ENCODE peak calls at places on chromosomes 16 and 17, in four cellular contexts. P is GM12878, Y is K562, V is A549. B is an unnamed sample.

GRCh38 chr17:76805319-76805718 is 62.9 kb upstream of the MGAT5B start:
- ATAC-seq in P (no peak), Y (no peak), V (peak; percentile 42), B (no peak)

GRCh38 chr17:70310251-70310672 is 140.9 kb downstream of the KCNJ2 start:
- ATAC-seq in P (no peak), Y (no peak), V (no peak), B (no peak)

GRCh38 chr17:42579794-42580551 is 2.4 kb upstream of the PSMC3IP start:
- ATAC-seq in P (no peak), Y (no peak), V (no peak), B (no peak)

GRCh38 chr16:21023509-21024202 is 123.1 kb downstream of the LYRM1 start:
- ATAC-seq in P (no peak), Y (peak; percentile 68), V (no peak), B (no peak)

GRCh38 chr16:3020604-3021448 is 658 bp downstream of the TNFRSF12A start:
- ATAC-seq in P (peak; percentile 1), Y (peak; percentile 32), V (peak; percentile 46), B (peak; percentile 60)

GRCh38 chr17:42518046-42518754 is 17.8 kb upstream of the NAGLU start:
- ATAC-seq in P (no peak), Y (peak; percentile 9), V (peak; percentile 55), B (peak; percentile 61)

GRCh38 chr16:86565644-86566511 is 751 bp upstream of the FOXC2 start:
- ATAC-seq in P (no peak), Y (no peak), V (no peak), B (no peak)

GRCh38 chr16:50696575-50697420 is 3.4 kb downstream of the NOD2 start:
- ATAC-seq in P (peak; percentile 76), Y (peak; percentile 89), V (peak; percentile 61), B (peak; percentile 69)

GRCh38 chr17:40536731-40537171 is 28.5 kb downstream of the CCR7 start:
- ATAC-seq in P (no peak), Y (peak; percentile 45), V (peak; percentile 5), B (peak; percentile 65)

GRCh38 chr16:19979638-19980037 is 94.1 kb downstream of the GPR139 start:
- ATAC-seq in P (no peak), Y (no peak), V (no peak), B (no peak)

GRCh38 chr17:74043976-74044375 is 159.5 kb upstream of the RPL38 start:
- ATAC-seq in P (no peak), Y (no peak), V (no peak), B (no peak)

GRCh38 chr16:54707813-54708212 is 222.9 kb upstream of the IRX5 start:
- ATAC-seq in P (no peak), Y (no peak), V (no peak), B (no peak)

GRCh38 chr17:29420128-29420527 is 30.0 kb downstream of the TAOK1 start:
- ATAC-seq in P (no peak), Y (no peak), V (no peak), B (no peak)

GRCh38 chr16:85461814-85462404 is 151.2 kb upstream of the GSE1 start:
- ATAC-seq in P (peak; percentile 31), Y (peak; percentile 88), V (peak; percentile 61), B (peak; percentile 6)

GRCh38 chr16:89431616-89432015 is 58.7 kb downstream of the ANKRD11 start:
- ATAC-seq in P (no peak), Y (no peak), V (peak; percentile 55), B (no peak)

GRCh38 chr16:22054847-22055590 is 37.3 kb upstream of the VWA3A start:
- ATAC-seq in P (no peak), Y (no peak), V (no peak), B (no peak)

GRCh38 chr17:35448214-35448898 is at the start of gene SLFN13:
- ATAC-seq in P (peak; percentile 90), Y (peak; percentile 95), V (peak; percentile 98), B (peak; percentile 71)

GRCh38 chr17:17900615-17901520 is 64.1 kb upstream of the SREBF1 start:
- ATAC-seq in P (no peak), Y (no peak), V (peak; percentile 83), B (peak; percentile 96)

GRCh38 chr16:50992366-50993032 is 158.6 kb downstream of the SALL1 start:
- ATAC-seq in P (no peak), Y (no peak), V (no peak), B (no peak)

GRCh38 chr16:70709457-70709856 is 23.6 kb upstream of the MTSS2 start:
- ATAC-seq in P (no peak), Y (no peak), V (no peak), B (no peak)

GRCh38 chr17:51629232-51629631 is 368.9 kb downstream of the UTP18 start:
- ATAC-seq in P (no peak), Y (no peak), V (no peak), B (no peak)

GRCh38 chr16:88424536-88425230 is 28.4 kb upstream of the ZFPM1 start:
- ATAC-seq in P (no peak), Y (no peak), V (no peak), B (peak; percentile 28)

GRCh38 chr16:69410285-69410990 is 14.0 kb upstream of the CYB5B start:
- ATAC-seq in P (no peak), Y (no peak), V (peak; percentile 44), B (no peak)

GRCh38 chr16:85037050-85037410 is 9.4 kb downstream of the KIAA0513 start:
- ATAC-seq in P (no peak), Y (no peak), V (peak; percentile 51), B (peak; percentile 80)

GRCh38 chr16:30085247-30085646 is 6.5 kb downstream of the TBX6 start:
- ATAC-seq in P (no peak), Y (peak; percentile 17), V (peak; percentile 10), B (peak; percentile 49)

GRCh38 chr17:1939979-1940809 is 84.9 kb downstream of the RTN4RL1 start:
- ATAC-seq in P (no peak), Y (no peak), V (no peak), B (no peak)
- TF ChIP-seq EP300 in P (no peak), Y (no peak), V (no peak), B (no peak)

GRCh38 chr17:15966183-15966878 is 21.4 kb downstream of the ADORA2B start:
- ATAC-seq in P (no peak), Y (peak; percentile 35), V (peak; percentile 72), B (no peak)
- TF ChIP-seq EP300 in P (no peak), Y (no peak), V (no peak), B (no peak)

GRCh38 chr17:75517277-75517865 is 1.0 kb downstream of the TSEN54 start:
- ATAC-seq in P (peak; percentile 43), Y (no peak), V (no peak), B (no peak)

GRCh38 chr17:75516255-75516618 is at the start of gene TSEN54:
- ATAC-seq in P (peak; percentile 89), Y (peak; percentile 90), V (peak; percentile 90), B (peak; percentile 90)

GRCh38 chr17:75515523-75516254 is at the start of gene CASKIN2:
- ATAC-seq in P (peak; percentile 71), Y (peak; percentile 82), V (peak; percentile 85), B (peak; percentile 90)

GRCh38 chr17:75518201-75518600 is 1.9 kb downstream of the TSEN54 start:
- ATAC-seq in P (peak; percentile 40), Y (no peak), V (no peak), B (no peak)

DNA sequence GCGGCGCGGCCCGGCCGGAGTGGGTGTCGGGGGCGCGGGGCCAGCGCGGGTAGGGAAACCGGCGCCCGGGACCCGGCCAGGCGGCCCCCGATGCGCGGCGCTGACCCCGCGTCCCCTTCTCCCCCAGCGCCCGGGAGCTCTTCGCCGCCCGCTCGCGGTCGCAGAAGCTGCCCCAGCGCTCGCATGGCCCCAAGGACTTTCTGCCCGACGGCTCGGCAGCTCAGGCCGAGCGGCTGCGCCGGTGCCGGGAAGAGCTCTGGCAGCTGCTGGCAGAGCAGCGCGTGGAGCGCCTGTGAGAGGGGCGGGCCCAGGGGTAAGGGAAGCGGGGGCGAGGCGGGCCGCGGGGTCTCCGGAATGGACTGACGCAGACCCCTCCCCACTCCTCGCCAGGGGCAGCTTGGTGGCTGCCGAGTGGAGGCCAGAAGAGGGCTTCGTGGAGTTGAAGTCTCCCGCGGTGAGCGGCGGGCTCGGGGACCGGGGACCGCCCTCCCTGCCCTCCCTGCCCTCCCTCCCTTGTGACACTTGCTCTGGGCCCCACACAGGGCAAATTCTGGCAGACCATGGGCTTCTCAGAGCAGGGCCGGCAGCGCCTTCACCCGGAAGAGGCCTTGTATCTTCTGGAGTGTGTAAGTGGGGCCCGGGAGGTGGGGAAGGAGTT is 420 bp downstream of the TSEN54 start:
- ATAC-seq in P (peak; percentile 7), Y (no peak), V (no peak), B (peak; percentile 4)
- TF ChIP-seq EP300 in P (no peak), Y (no peak), V (no peak), B (no peak)

GRCh38 chr16:80347002-80347401 is 193.8 kb upstream of the DYNLRB2 start:
- ATAC-seq in P (no peak), Y (no peak), V (no peak), B (no peak)

GRCh38 chr16:80347900-80348299 is 192.9 kb upstream of the DYNLRB2 start:
- ATAC-seq in P (no peak), Y (no peak), V (no peak), B (no peak)

GRCh38 chr16:80344570-80344969 is 196.2 kb upstream of the DYNLRB2 start:
- ATAC-seq in P (no peak), Y (no peak), V (no peak), B (no peak)

GRCh38 chr16:80350066-80350465 is 190.7 kb upstream of the DYNLRB2 start:
- ATAC-seq in P (no peak), Y (no peak), V (no peak), B (no peak)

GRCh38 chr16:80346160-80346632 is 194.6 kb upstream of the DYNLRB2 start:
- ATAC-seq in P (peak; percentile 87), Y (no peak), V (no peak), B (no peak)
- TF ChIP-seq EP300 in P (no peak), Y (no peak), V (no peak), B (no peak)

GRCh38 chr16:1296688-1297412 is 12.6 kb upstream of the UBE2I start:
- ATAC-seq in P (peak; percentile 21), Y (no peak), V (peak; percentile 44), B (no peak)
- TF ChIP-seq EP300 in P (no peak), Y (peak; percentile 87), V (no peak), B (no peak)

DNA sequence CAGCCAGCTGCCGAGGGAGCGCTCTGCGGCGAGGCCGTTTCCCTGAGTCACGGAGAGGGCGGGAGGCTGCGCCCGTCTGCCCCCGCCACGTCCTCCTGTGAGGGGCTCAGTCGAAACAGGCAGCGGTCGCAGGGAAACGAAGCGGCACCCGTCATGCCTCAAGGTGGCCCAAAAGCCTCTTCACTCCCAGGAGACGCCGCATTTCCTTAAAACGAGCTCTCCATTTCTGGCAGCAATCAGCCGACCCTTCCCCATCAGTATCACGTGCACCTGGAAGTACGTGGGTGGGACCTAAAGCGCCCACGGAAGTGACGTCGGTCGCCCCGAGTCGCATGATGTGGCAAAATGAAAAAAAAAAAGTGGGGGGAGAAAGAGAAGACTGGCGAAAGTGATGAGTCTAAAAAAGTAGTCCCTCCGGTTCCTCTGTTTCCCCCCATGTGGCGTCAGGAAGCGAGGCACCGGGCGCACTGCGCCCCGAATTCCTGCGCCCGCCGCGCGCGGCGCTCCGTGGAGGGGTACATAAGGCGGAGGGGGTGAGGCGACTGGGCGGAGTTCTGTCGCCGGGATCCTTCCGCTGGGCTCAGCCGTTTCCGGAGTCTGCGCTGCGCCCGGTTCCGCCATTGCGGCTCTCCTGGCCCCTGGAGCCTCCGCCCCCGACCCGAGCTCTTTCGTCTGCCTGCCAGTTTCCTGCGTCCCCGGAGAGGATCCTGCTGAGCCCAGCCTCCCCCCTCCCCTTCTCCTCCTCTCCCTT is at the start of gene CLTC:
- ATAC-seq in P (peak; percentile 88), Y (peak; percentile 70), V (peak; percentile 93), B (peak; percentile 97)
- TF ChIP-seq EP300 in P (peak; percentile 68), Y (peak; percentile 67), V (peak; percentile 73), B (peak; percentile 22)

B was measured in gastroesophageal sphincter.